ENCODE peak calls at places on chromosomes 13 and 19, in six cellular contexts. One of them, this sample, is unnamed. For H3K4me1, the result is how much of the 10 kb centered on the place peaks cover.

GRCh38 chr19:49690656-49691242 is at the start of gene CPT1C:
- DNase-seq in GM23248: peak
- DNase-seq in uterus: peak
- DNase-seq in colonic mucosa: peak
- DNase-seq in left ventricle myocardium inferior: peak
- DNase-seq in GM23338: peak
- DNase-seq in this sample: peak

GRCh38 chr13:33953203-33953602 is 135.3 kb downstream of the RFC3 start:
- DNase-seq in GM23248: peak
- DNase-seq in uterus: no peak
- DNase-seq in colonic mucosa: no peak
- DNase-seq in left ventricle myocardium inferior: no peak
- DNase-seq in GM23338: no peak
- DNase-seq in this sample: no peak

GRCh38 chr13:112905990-112906641 is 62.9 kb upstream of the MCF2L start:
- DNase-seq in GM23248: no peak
- DNase-seq in uterus: no peak
- DNase-seq in colonic mucosa: no peak
- DNase-seq in left ventricle myocardium inferior: no peak
- DNase-seq in GM23338: peak
- DNase-seq in this sample: no peak

GRCh38 chr13:106534844-106535551 is 464 bp downstream of the EFNB2 start:
- DNase-seq in GM23248: peak
- DNase-seq in uterus: no peak
- DNase-seq in colonic mucosa: no peak
- DNase-seq in left ventricle myocardium inferior: peak
- DNase-seq in GM23338: peak
- DNase-seq in this sample: no peak

GRCh38 chr19:8206147-8207087 is 2.8 kb upstream of the CERS4 start:
- DNase-seq in GM23248: no peak
- DNase-seq in uterus: no peak
- DNase-seq in colonic mucosa: no peak
- DNase-seq in left ventricle myocardium inferior: no peak
- DNase-seq in GM23338: peak
- DNase-seq in this sample: no peak

GRCh38 chr19:6535558-6536137 is 4.8 kb downstream of the TNFSF9 start:
- DNase-seq in GM23248: no peak
- DNase-seq in uterus: no peak
- DNase-seq in colonic mucosa: no peak
- DNase-seq in left ventricle myocardium inferior: no peak
- DNase-seq in GM23338: no peak
- DNase-seq in this sample: no peak

GRCh38 chr13:23674795-23675640 is 104.8 kb downstream of the TNFRSF19 start:
- DNase-seq in GM23248: peak
- DNase-seq in uterus: no peak
- DNase-seq in colonic mucosa: no peak
- DNase-seq in left ventricle myocardium inferior: no peak
- DNase-seq in GM23338: no peak
- DNase-seq in this sample: no peak

GRCh38 chr19:40813182-40813581 is 14.2 kb downstream of the EGLN2 start:
- DNase-seq in GM23248: no peak
- DNase-seq in uterus: peak
- DNase-seq in colonic mucosa: no peak
- DNase-seq in left ventricle myocardium inferior: no peak
- DNase-seq in GM23338: no peak
- DNase-seq in this sample: no peak

GRCh38 chr13:60226507-60226906 is 62.8 kb upstream of the DIAPH3 start:
- DNase-seq in GM23248: peak
- DNase-seq in uterus: no peak
- DNase-seq in colonic mucosa: no peak
- DNase-seq in left ventricle myocardium inferior: no peak
- DNase-seq in GM23338: peak
- DNase-seq in this sample: no peak

GRCh38 chr13:26456578-26457119 is 100.8 kb upstream of the WASF3 start:
- DNase-seq in GM23248: no peak
- DNase-seq in uterus: no peak
- DNase-seq in colonic mucosa: no peak
- DNase-seq in left ventricle myocardium inferior: no peak
- DNase-seq in GM23338: no peak
- DNase-seq in this sample: no peak

GRCh38 chr13:81671103-81671502 is 1330.2 kb upstream of the SPRY2 start:
- DNase-seq in GM23248: no peak
- DNase-seq in uterus: no peak
- DNase-seq in colonic mucosa: no peak
- DNase-seq in left ventricle myocardium inferior: no peak
- DNase-seq in GM23338: no peak
- DNase-seq in this sample: no peak

GRCh38 chr13:75452564-75452963 is 29.4 kb downstream of the TBC1D4 start:
- DNase-seq in GM23248: peak
- DNase-seq in uterus: no peak
- DNase-seq in colonic mucosa: no peak
- DNase-seq in left ventricle myocardium inferior: no peak
- DNase-seq in GM23338: no peak
- DNase-seq in this sample: no peak

GRCh38 chr13:78341032-78341431 is 262.3 kb downstream of the POU4F1 start:
- DNase-seq in GM23248: no peak
- DNase-seq in uterus: no peak
- DNase-seq in colonic mucosa: no peak
- DNase-seq in left ventricle myocardium inferior: no peak
- DNase-seq in GM23338: no peak
- DNase-seq in this sample: no peak

GRCh38 chr13:106361621-106362020 is 173.8 kb downstream of the EFNB2 start:
- DNase-seq in GM23248: no peak
- DNase-seq in uterus: no peak
- DNase-seq in colonic mucosa: no peak
- DNase-seq in left ventricle myocardium inferior: no peak
- DNase-seq in GM23338: no peak
- DNase-seq in this sample: no peak

GRCh38 chr13:98966019-98966418 is 11.8 kb downstream of the DOCK9 start:
- DNase-seq in GM23248: no peak
- DNase-seq in uterus: no peak
- DNase-seq in colonic mucosa: no peak
- DNase-seq in left ventricle myocardium inferior: no peak
- DNase-seq in GM23338: no peak
- DNase-seq in this sample: no peak

DNA sequence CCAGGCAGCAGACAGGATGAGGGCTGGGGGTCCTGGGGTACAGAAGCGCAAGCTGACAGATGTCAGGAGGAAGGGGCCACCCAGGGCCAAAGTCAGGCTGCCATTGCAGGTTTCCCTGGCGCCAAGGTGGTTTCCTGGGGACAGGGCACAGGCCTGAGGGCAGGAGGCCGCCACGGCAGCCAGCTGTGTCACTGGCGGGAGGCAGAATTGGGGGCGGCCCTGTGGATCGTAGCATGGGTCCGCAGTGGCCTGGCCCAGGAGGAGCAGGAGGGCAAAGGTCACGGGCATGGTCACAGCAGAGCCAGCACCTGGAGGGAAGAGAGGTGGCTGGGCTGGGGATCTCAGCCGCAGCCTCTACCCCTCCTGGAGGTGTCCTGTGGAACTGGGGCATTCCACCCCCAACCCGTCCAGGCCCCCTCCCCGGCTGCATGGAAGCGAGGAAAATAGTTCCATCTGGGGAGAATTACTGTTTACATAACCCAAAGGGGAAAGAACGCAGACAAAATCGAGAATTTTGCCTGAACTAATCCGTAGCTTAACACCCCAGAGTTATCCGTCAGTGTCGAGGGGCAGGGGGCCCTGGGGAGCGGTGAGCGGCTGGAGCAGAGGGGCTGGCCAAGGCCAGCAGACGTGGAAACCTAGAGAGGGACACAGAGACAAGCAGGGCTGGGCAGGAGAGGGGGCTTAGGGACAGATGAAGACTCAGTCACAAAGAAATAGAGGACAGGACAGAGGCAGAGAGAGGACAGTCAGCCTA is 1.9 kb downstream of the NTN5 start:
- DNase-seq in GM23248: no peak
- DNase-seq in uterus: no peak
- DNase-seq in colonic mucosa: no peak
- DNase-seq in left ventricle myocardium inferior: no peak
- DNase-seq in GM23338: no peak
- DNase-seq in this sample: no peak
- H3K4me3 ChIP-seq in GM23248: no peak
- H3K4me3 ChIP-seq in uterus: no peak
- H3K4me3 ChIP-seq in colonic mucosa: no peak
- H3K4me3 ChIP-seq in left ventricle myocardium inferior: no peak
- H3K4me3 ChIP-seq in GM23338: no peak
- H3K4me3 ChIP-seq in this sample: no peak

GRCh38 chr19:19447536-19448237 is 42.2 kb downstream of the GATAD2A start:
- DNase-seq in GM23248: peak
- DNase-seq in uterus: no peak
- DNase-seq in colonic mucosa: no peak
- DNase-seq in left ventricle myocardium inferior: no peak
- DNase-seq in GM23338: no peak
- DNase-seq in this sample: no peak

GRCh38 chr19:19451429-19452240 is 46.2 kb downstream of the GATAD2A start:
- DNase-seq in GM23248: no peak
- DNase-seq in uterus: no peak
- DNase-seq in colonic mucosa: no peak
- DNase-seq in left ventricle myocardium inferior: no peak
- DNase-seq in GM23338: no peak
- DNase-seq in this sample: no peak

GRCh38 chr19:19453129-19453461 is 47.6 kb downstream of the GATAD2A start:
- DNase-seq in GM23248: no peak
- DNase-seq in uterus: no peak
- DNase-seq in colonic mucosa: no peak
- DNase-seq in left ventricle myocardium inferior: no peak
- DNase-seq in GM23338: no peak
- DNase-seq in this sample: no peak

GRCh38 chr19:19448238-19448544 is 42.7 kb downstream of the GATAD2A start:
- DNase-seq in GM23248: no peak
- DNase-seq in uterus: no peak
- DNase-seq in colonic mucosa: no peak
- DNase-seq in left ventricle myocardium inferior: no peak
- DNase-seq in GM23338: no peak
- DNase-seq in this sample: no peak

DNA sequence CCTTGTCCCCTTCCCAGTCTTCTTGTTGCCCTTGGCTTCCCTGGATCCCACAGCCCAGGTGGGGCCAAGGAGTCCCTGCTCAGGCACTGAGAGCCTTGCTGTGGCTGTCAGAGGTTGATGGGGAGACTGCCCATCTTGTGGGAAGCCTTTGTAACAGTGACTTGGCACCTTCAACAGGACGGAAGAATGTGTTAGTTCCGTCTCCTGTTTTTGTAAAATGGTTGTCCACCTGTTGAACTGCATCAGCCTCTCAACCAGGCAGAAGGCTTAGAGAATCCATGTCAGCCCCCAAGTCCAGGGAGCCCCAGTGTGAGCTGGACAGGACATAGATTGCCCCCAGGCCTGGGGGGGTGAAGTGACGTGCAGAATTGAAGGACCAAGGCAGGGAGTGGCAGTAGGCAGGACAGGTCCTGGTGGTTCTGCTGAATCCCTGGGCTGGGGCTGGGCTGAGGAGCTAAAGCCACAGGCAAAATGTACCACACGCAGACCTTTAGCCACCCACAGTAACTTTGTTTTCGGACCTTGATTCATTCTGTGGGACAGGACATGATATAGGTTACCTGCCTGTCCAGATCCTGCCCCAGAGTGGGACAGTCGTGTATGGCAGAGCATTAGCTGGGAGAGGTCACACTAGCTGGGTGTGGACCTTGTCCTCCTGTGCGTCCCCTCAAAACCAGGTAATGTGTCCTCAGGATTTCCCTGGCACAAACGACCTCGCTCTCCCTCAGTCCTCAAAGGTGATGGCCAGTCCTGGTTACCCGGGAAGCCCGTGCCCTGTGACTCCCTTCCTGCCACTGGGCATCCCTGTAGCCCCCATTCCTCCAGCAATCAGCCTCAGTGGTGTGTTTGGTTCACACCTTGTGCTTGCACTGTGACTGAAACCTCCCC is 47.0 kb downstream of the GATAD2A start:
- DNase-seq in GM23248: no peak
- DNase-seq in uterus: no peak
- DNase-seq in colonic mucosa: no peak
- DNase-seq in left ventricle myocardium inferior: no peak
- DNase-seq in GM23338: no peak
- DNase-seq in this sample: no peak
- H3K4me1 ChIP-seq in GM23248: under half
- H3K4me1 ChIP-seq in uterus: under half
- H3K4me1 ChIP-seq in colonic mucosa: under half
- H3K4me1 ChIP-seq in left ventricle myocardium inferior: half or more
- H3K4me1 ChIP-seq in GM23338: under half
- H3K4me1 ChIP-seq in this sample: under half

GRCh38 chr19:35303357-35303915 is 11.5 kb downstream of the MAG start:
- DNase-seq in GM23248: no peak
- DNase-seq in uterus: no peak
- DNase-seq in colonic mucosa: no peak
- DNase-seq in left ventricle myocardium inferior: no peak
- DNase-seq in GM23338: no peak
- DNase-seq in this sample: no peak
- H3K27ac ChIP-seq in GM23248: no peak
- H3K27ac ChIP-seq in uterus: no peak
- H3K27ac ChIP-seq in colonic mucosa: no peak
- H3K27ac ChIP-seq in left ventricle myocardium inferior: no peak
- H3K27ac ChIP-seq in GM23338: no peak
- H3K27ac ChIP-seq in this sample: no peak

GRCh38 chr19:3807574-3808354 is 21.6 kb upstream of the MATK start:
- DNase-seq in GM23248: no peak
- DNase-seq in uterus: no peak
- DNase-seq in colonic mucosa: no peak
- DNase-seq in left ventricle myocardium inferior: no peak
- DNase-seq in GM23338: no peak
- DNase-seq in this sample: no peak
- H3K4me3 ChIP-seq in GM23248: no peak
- H3K4me3 ChIP-seq in uterus: no peak
- H3K4me3 ChIP-seq in colonic mucosa: no peak
- H3K4me3 ChIP-seq in left ventricle myocardium inferior: no peak
- H3K4me3 ChIP-seq in GM23338: no peak
- H3K4me3 ChIP-seq in this sample: no peak

GRCh38 chr19:4057913-4058695 is 8.6 kb downstream of the ZBTB7A start:
- DNase-seq in GM23248: peak
- DNase-seq in uterus: peak
- DNase-seq in colonic mucosa: peak
- DNase-seq in left ventricle myocardium inferior: peak
- DNase-seq in GM23338: peak
- DNase-seq in this sample: peak
- H3K4me1 ChIP-seq in GM23248: half or more
- H3K4me1 ChIP-seq in uterus: under half
- H3K4me1 ChIP-seq in colonic mucosa: half or more
- H3K4me1 ChIP-seq in left ventricle myocardium inferior: half or more
- H3K4me1 ChIP-seq in GM23338: under half
- H3K4me1 ChIP-seq in this sample: under half

DNA sequence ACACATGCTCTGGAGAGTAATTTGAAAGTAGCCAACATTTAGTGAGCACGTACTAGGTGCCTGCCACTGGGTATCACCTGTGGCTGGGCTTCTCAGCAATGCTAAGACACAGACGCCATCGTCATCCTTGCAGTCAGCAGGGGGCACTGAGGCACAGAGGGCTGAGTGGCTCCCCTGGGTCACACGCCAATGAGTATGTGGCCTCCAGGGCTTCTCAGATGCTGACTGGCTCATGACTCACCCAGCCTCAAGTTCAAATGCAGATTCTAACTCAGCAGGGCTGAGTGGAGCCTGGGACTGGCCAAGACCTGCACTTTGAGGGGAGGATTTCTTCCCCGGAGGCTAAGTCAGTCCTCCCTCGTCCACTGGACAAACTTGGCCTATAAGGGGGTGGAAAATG is 115.1 kb upstream of the CACNA1A start:
- DNase-seq in GM23248: peak
- DNase-seq in uterus: no peak
- DNase-seq in colonic mucosa: no peak
- DNase-seq in left ventricle myocardium inferior: no peak
- DNase-seq in GM23338: peak
- DNase-seq in this sample: no peak
- H3K27ac ChIP-seq in GM23248: peak
- H3K27ac ChIP-seq in uterus: no peak
- H3K27ac ChIP-seq in colonic mucosa: no peak
- H3K27ac ChIP-seq in left ventricle myocardium inferior: no peak
- H3K27ac ChIP-seq in GM23338: no peak
- H3K27ac ChIP-seq in this sample: no peak

GRCh38 chr19:50790365-50790825 is at the start of gene ACP4:
- DNase-seq in GM23248: no peak
- DNase-seq in uterus: no peak
- DNase-seq in colonic mucosa: no peak
- DNase-seq in left ventricle myocardium inferior: no peak
- DNase-seq in GM23338: no peak
- DNase-seq in this sample: no peak
- H3K4me3 ChIP-seq in GM23248: no peak
- H3K4me3 ChIP-seq in uterus: no peak
- H3K4me3 ChIP-seq in colonic mucosa: no peak
- H3K4me3 ChIP-seq in left ventricle myocardium inferior: no peak
- H3K4me3 ChIP-seq in GM23338: no peak
- H3K4me3 ChIP-seq in this sample: no peak